ENCODE peak calls at places on chromosome X, in four cellular contexts. Z, T, R and P are unnamed samples.

GRCh38 chrX:85052636-85053343 is 49.1 kb downstream of the APOOL start:
- DNase-seq in Z (no peak), T (no peak), R (no peak), P (no peak)

GRCh38 chrX:132388371-132388770 is 100.5 kb downstream of the MBNL3 start:
- DNase-seq in Z (no peak), T (no peak), R (no peak), P (no peak)

GRCh38 chrX:64571011-64571410 is 175.8 kb upstream of the MTMR8 start:
- DNase-seq in Z (no peak), T (no peak), R (no peak), P (no peak)

GRCh38 chrX:19805054-19805690 is 82.2 kb downstream of the SH3KBP1 start:
- DNase-seq in Z (no peak), T (no peak), R (no peak), P (no peak)

GRCh38 chrX:47483310-47484268 is 567 bp upstream of the ZNF41 start:
- DNase-seq in Z (no peak), T (peak; percentile 14), R (peak; percentile 45), P (no peak)

GRCh38 chrX:122504026-122504425 is 680.1 kb upstream of the GRIA3 start:
- DNase-seq in Z (no peak), T (no peak), R (no peak), P (no peak)

GRCh38 chrX:119041175-119041574 is 31.6 kb upstream of the CT47C1 start:
- DNase-seq in Z (peak; percentile 35), T (no peak), R (peak; percentile 73), P (no peak)

GRCh38 chrX:12955882-12956703 is 18.8 kb upstream of the TMSB4X start:
- DNase-seq in Z (peak; percentile 42), T (no peak), R (peak; percentile 46), P (peak; percentile 77)

GRCh38 chrX:24996096-24996709 is 19.6 kb downstream of the ARX start:
- DNase-seq in Z (no peak), T (no peak), R (no peak), P (no peak)

GRCh38 chrX:134315893-134316292 is 78.9 kb downstream of the CCDC160 start:
- DNase-seq in Z (no peak), T (no peak), R (no peak), P (no peak)

GRCh38 chrX:108527724-108528123 is 88.1 kb downstream of the COL4A5 start:
- DNase-seq in Z (no peak), T (no peak), R (no peak), P (no peak)

GRCh38 chrX:68511255-68511654 is 12.4 kb downstream of the YIPF6 start:
- DNase-seq in Z (peak; percentile 29), T (peak; percentile 12), R (peak; percentile 30), P (no peak)

GRCh38 chrX:123909498-123909897 is 49.6 kb downstream of the XIAP start:
- DNase-seq in Z (no peak), T (no peak), R (no peak), P (no peak)

GRCh38 chrX:9865804-9866471 is 79.7 kb downstream of the SHROOM2 start:
- DNase-seq in Z (no peak), T (no peak), R (no peak), P (no peak)

GRCh38 chrX:111386884-111387283 is 25.1 kb downstream of the DCX start:
- DNase-seq in Z (no peak), T (no peak), R (no peak), P (no peak)

GRCh38 chrX:16140448-16140847 is 17.1 kb downstream of the GRPR start:
- DNase-seq in Z (no peak), T (no peak), R (no peak), P (no peak)

GRCh38 chrX:22164770-22165388 is 107.8 kb upstream of the CBLL2 start:
- DNase-seq in Z (no peak), T (no peak), R (no peak), P (no peak)

GRCh38 chrX:46324166-46324565 is 221.1 kb downstream of the ZNF674 start:
- DNase-seq in Z (no peak), T (no peak), R (no peak), P (no peak)

GRCh38 chrX:2928583-2929434 is at the start of gene ARSD:
- DNase-seq in Z (no peak), T (peak; percentile 87), R (peak; percentile 74), P (no peak)

GRCh38 chrX:10017866-10018265 is 50.7 kb downstream of the CLDN34 start:
- DNase-seq in Z (no peak), T (no peak), R (peak; percentile 81), P (no peak)

GRCh38 chrX:3653111-3653510 is 60.3 kb downstream of the PRKX start:
- DNase-seq in Z (no peak), T (no peak), R (no peak), P (no peak)

GRCh38 chrX:69034451-69034850 is 130.8 kb downstream of the PJA1 start:
- DNase-seq in Z (no peak), T (no peak), R (no peak), P (no peak)

GRCh38 chrX:35726176-35726575 is 72.0 kb upstream of the MAGEB16 start:
- DNase-seq in Z (no peak), T (no peak), R (no peak), P (no peak)

GRCh38 chrX:53421125-53421524 is 1.3 kb downstream of the SMC1A start:
- DNase-seq in Z (no peak), T (no peak), R (no peak), P (no peak)

GRCh38 chrX:1246816-1247215 is 21.8 kb upstream of the CSF2RA start:
- DNase-seq in Z (peak; percentile 53), T (peak; percentile 88), R (peak; percentile 50), P (peak; percentile 57)

GRCh38 chrX:134545524-134545923 is 85.6 kb downstream of the HPRT1 start:
- DNase-seq in Z (no peak), T (peak; percentile 28), R (no peak), P (no peak)

GRCh38 chrX:31487946-31488345 is 416.1 kb upstream of the FTHL17 start:
- DNase-seq in Z (no peak), T (no peak), R (no peak), P (no peak)

GRCh38 chrX:13428055-13428786 is 108.4 kb upstream of the ATXN3L start:
- DNase-seq in Z (no peak), T (peak; percentile 12), R (no peak), P (no peak)

GRCh38 chrX:63350551-63350950 is 581 bp downstream of the SPIN4 start:
- DNase-seq in Z (peak; percentile 6), T (no peak), R (peak; percentile 6), P (peak; percentile 5)

GRCh38 chrX:104318330-104319009 is 63.7 kb upstream of the ESX1 start:
- DNase-seq in Z (no peak), T (no peak), R (peak; percentile 39), P (no peak)

GRCh38 chrX:86171366-86171765 is 23.1 kb downstream of the DACH2 start:
- DNase-seq in Z (no peak), T (peak; percentile 16), R (peak; percentile 35), P (no peak)

GRCh38 chrX:106150701-106151100 is 17.4 kb upstream of the PWWP3B start:
- DNase-seq in Z (no peak), T (no peak), R (no peak), P (no peak)

GRCh38 chrX:114962209-114962608 is 55.2 kb downstream of the IL13RA2 start:
- DNase-seq in Z (no peak), T (no peak), R (no peak), P (no peak)

GRCh38 chrX:15500497-15500966 is at the start of gene BMX:
- DNase-seq in Z (no peak), T (no peak), R (no peak), P (no peak)

GRCh38 chrX:152813211-152813610 is 17.3 kb downstream of the CETN2 start:
- DNase-seq in Z (no peak), T (no peak), R (no peak), P (no peak)

GRCh38 chrX:45714864-45715263 is 514.2 kb upstream of the DIPK2B start:
- DNase-seq in Z (no peak), T (no peak), R (no peak), P (peak; percentile 7)

GRCh38 chrX:54411732-54412131 is 28.5 kb upstream of the TSR2 start:
- DNase-seq in Z (no peak), T (no peak), R (no peak), P (no peak)

GRCh38 chrX:32150141-32150540 is 1061.2 kb downstream of the DMD start:
- DNase-seq in Z (no peak), T (no peak), R (no peak), P (no peak)

GRCh38 chrX:84046403-84046984 is 141.5 kb downstream of the RPS6KA6 start:
- DNase-seq in Z (peak; percentile 9), T (peak; percentile 19), R (peak; percentile 0), P (no peak)

GRCh38 chrX:41001327-41001726 is 83.9 kb upstream of the USP9X start:
- DNase-seq in Z (no peak), T (no peak), R (peak; percentile 71), P (no peak)
- TF ChIP-seq CREM in Z (no peak), T (no peak), R (no peak), P (no peak)

GRCh38 chrX:129795584-129795983 is 15.8 kb downstream of the SASH3 start:
- DNase-seq in Z (no peak), T (no peak), R (no peak), P (no peak)
- TF ChIP-seq CREM in Z (no peak), T (no peak), R (no peak), P (no peak)

DNA sequence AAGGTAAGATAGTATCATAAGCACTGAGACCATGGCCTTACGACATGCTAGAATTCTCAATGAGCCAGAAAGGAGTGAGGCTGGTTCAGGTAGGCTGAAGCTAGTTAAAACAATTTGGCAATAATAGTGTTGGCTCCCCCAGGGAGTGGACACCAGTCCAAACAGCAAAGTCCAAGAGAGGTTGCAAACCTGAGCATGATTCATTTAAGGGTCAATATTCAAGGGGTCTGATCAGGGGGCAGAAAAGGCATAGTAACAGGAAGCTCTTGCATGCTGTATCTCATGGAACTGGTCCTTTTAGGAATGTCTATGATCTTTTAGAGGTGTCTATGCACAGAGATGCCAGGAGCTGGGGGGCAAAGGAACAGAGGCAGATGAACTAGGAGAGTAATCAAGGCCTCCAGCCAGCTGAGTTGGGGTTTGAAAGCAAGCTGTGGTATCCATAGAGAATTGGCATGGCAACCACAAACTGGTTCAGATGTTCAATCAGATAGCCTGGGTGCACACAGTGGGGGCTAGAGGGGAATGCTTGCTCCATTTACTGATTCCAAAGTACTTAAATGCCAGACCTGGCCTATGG is 5.1 kb downstream of the GJB1 start:
- DNase-seq in Z (no peak), T (no peak), R (peak; percentile 92), P (no peak)
- TF ChIP-seq CREM in Z (no peak), T (no peak), R (peak; percentile 88), P (no peak)

DNA sequence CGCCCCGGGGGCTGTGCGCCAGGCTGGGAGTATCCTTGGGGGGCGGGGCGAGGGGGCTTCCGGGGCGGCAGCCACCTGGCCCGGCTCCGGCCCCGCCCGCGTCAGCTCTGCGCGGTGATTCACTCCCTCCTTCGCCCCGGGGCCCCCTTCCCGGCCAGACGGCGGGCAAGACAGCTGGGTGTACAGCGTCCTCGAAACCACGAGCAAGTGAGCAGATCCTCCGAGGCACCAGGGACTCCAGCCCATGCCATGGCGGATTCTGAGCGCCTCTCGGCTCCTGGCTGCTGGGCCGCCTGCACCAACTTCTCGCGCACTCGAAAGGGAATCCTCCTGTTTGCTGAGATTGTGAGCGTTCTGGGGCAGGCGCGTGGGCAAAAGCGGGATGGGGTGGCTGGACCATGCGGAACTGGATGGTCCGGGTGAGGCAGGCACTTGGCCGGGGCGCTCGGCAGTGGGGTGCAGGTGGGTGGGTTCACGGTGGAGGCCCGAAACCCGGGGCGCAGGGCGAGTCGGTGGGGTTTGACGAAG is at the start of gene PLP2:
- DNase-seq in Z (peak; percentile 52), T (no peak), R (no peak), P (no peak)
- TF ChIP-seq CREM in Z (no peak), T (no peak), R (no peak), P (no peak)

GRCh38 chrX:39152106-39152649 is 350.9 kb downstream of the MID1IP1 start:
- DNase-seq in Z (peak; percentile 71), T (peak; percentile 77), R (no peak), P (no peak)
- TF ChIP-seq CREM in Z (peak; percentile 77), T (no peak), R (no peak), P (no peak)